ENCODE peak calls at places on chromosomes 11 and 22, in ten cellular contexts. V is kidney, D is iPS-NIHi11, M is stromal cell of bone marrow, K is astrocyte of the cerebellum, E is left lung, P is T-helper 2 cell, Y is cardiac fibroblast, X is WERI-Rb-1, Q is iris pigment epithelial cell. W is an unnamed sample.

GRCh38 chr11:9123595-9124304 is 32.4 kb upstream of the SCUBE2 start:
- DNase-seq in E (no peak), D (no peak), Y (no peak), V (no peak), P (no peak), M (no peak), Q (no peak), X (no peak), K (no peak), W (no peak)

GRCh38 chr11:105298630-105299029 is 159.1 kb upstream of the CARD18 start:
- DNase-seq in V (no peak), D (no peak), X (no peak), Y (peak), E (no peak), M (no peak), P (no peak), K (no peak), Q (peak), W (no peak)

GRCh38 chr22:19291218-19291579 is 320 bp downstream of the CLTCL1 start:
- DNase-seq in P (no peak), D (peak), X (peak), E (peak), K (no peak), M (no peak), Y (no peak), V (peak), Q (no peak), W (peak)

GRCh38 chr11:18065572-18065971 is 19.5 kb upstream of the TPH1 start:
- DNase-seq in X (no peak), P (no peak), M (no peak), V (no peak), D (no peak), K (no peak), E (no peak), Q (no peak), Y (no peak), W (no peak)

GRCh38 chr11:33773399-33774355 is 643 bp downstream of the FBXO3 start:
- DNase-seq in P (no peak), Q (peak), V (no peak), E (peak), Y (peak), X (no peak), M (no peak), K (no peak), D (no peak), W (no peak)

GRCh38 chr11:12606597-12606996 is 67.6 kb upstream of the TEAD1 start:
- DNase-seq in M (peak), E (no peak), P (no peak), Q (peak), X (no peak), Y (peak), D (no peak), V (no peak), K (no peak), W (no peak)

GRCh38 chr11:64996710-64997380 is at the start of gene BATF2:
- DNase-seq in X (peak), Q (peak), E (peak), K (no peak), M (no peak), V (peak), D (peak), Y (peak), P (no peak), W (peak)

GRCh38 chr11:65698205-65698604 is 13.8 kb upstream of the KAT5 start:
- DNase-seq in M (no peak), D (no peak), Y (peak), X (no peak), E (no peak), Q (no peak), P (no peak), K (no peak), V (no peak), W (no peak)

GRCh38 chr11:99069831-99070444 is 49.2 kb downstream of the CNTN5 start:
- DNase-seq in K (peak), X (no peak), M (no peak), P (no peak), D (peak), Y (peak), V (peak), E (peak), Q (peak), W (no peak)

GRCh38 chr11:117183724-117184349 is 5.3 kb downstream of the SIDT2 start:
- DNase-seq in E (no peak), M (no peak), P (no peak), Y (no peak), K (no peak), X (no peak), D (no peak), V (peak), Q (no peak), W (no peak)

GRCh38 chr22:19466126-19466716 is 12.8 kb downstream of the UFD1 start:
- DNase-seq in K (no peak), P (no peak), X (no peak), M (no peak), V (no peak), Y (no peak), Q (no peak), E (no peak), D (no peak), W (no peak)

GRCh38 chr11:117395476-117395875 is 67.8 kb downstream of the CEP164 start:
- DNase-seq in Y (no peak), E (no peak), X (no peak), P (no peak), M (no peak), D (no peak), K (no peak), V (no peak), Q (no peak), W (no peak)

GRCh38 chr11:109972939-109973338 is 120.3 kb upstream of the ZC3H12C start:
- DNase-seq in V (no peak), Q (no peak), M (no peak), P (no peak), K (no peak), E (no peak), Y (no peak), D (no peak), X (no peak), W (no peak)

GRCh38 chr11:128506999-128507591 is 80.3 kb downstream of the ETS1 start:
- DNase-seq in E (peak), P (no peak), M (peak), X (peak), D (peak), Q (peak), K (peak), Y (peak), V (peak), W (no peak)

GRCh38 chr11:122785156-122785605 is 53.1 kb upstream of the CRTAM start:
- DNase-seq in P (no peak), M (no peak), Y (no peak), V (no peak), X (peak), Q (no peak), E (no peak), D (no peak), K (no peak), W (no peak)

GRCh38 chr11:313787-314547 is at the start of gene IFITM1:
- DNase-seq in D (peak), Y (peak), M (peak), V (peak), Q (peak), E (peak), K (peak), P (no peak), X (no peak), W (no peak)

GRCh38 chr11:74669311-74670160 is 61.7 kb downstream of the CHRDL2 start:
- DNase-seq in D (no peak), Q (no peak), E (no peak), P (no peak), Y (no peak), M (no peak), V (no peak), X (no peak), K (no peak), W (no peak)